ENCODE peak calls at places on chromosomes 7 and 10, in six cellular contexts. One of them, this sample, is unnamed.

GRCh38 chr10:27661511-27662286 is 83.9 kb downstream of the MKX start:
- DNase-seq in frontal cortex: no peak
- DNase-seq in astrocyte of the hippocampus: no peak
- DNase-seq in kidney: no peak
- DNase-seq in NCI-H1105: no peak
- DNase-seq in AG09309: no peak
- DNase-seq in this sample: no peak

GRCh38 chr10:15058689-15059088 is 14.9 kb downstream of the OLAH start:
- DNase-seq in frontal cortex: no peak
- DNase-seq in astrocyte of the hippocampus: no peak
- DNase-seq in kidney: no peak
- DNase-seq in NCI-H1105: no peak
- DNase-seq in AG09309: no peak
- DNase-seq in this sample: no peak

GRCh38 chr7:15753834-15754600 is 67.5 kb upstream of the MEOX2 start:
- DNase-seq in frontal cortex: no peak
- DNase-seq in astrocyte of the hippocampus: no peak
- DNase-seq in kidney: no peak
- DNase-seq in NCI-H1105: no peak
- DNase-seq in AG09309: peak
- DNase-seq in this sample: no peak

GRCh38 chr7:127905491-127906330 is 125.5 kb downstream of the LRRC4 start:
- DNase-seq in frontal cortex: no peak
- DNase-seq in astrocyte of the hippocampus: no peak
- DNase-seq in kidney: no peak
- DNase-seq in NCI-H1105: no peak
- DNase-seq in AG09309: no peak
- DNase-seq in this sample: no peak

GRCh38 chr10:59055046-59055445 is 121.4 kb upstream of the PHYHIPL start:
- DNase-seq in frontal cortex: no peak
- DNase-seq in astrocyte of the hippocampus: no peak
- DNase-seq in kidney: no peak
- DNase-seq in NCI-H1105: no peak
- DNase-seq in AG09309: no peak
- DNase-seq in this sample: no peak

GRCh38 chr7:8161398-8161828 is 100.6 kb downstream of the ICA1 start:
- DNase-seq in frontal cortex: no peak
- DNase-seq in astrocyte of the hippocampus: no peak
- DNase-seq in kidney: no peak
- DNase-seq in NCI-H1105: no peak
- DNase-seq in AG09309: no peak
- DNase-seq in this sample: no peak

GRCh38 chr10:126062132-126063032 is 166.0 kb downstream of the FANK1 start:
- DNase-seq in frontal cortex: peak
- DNase-seq in astrocyte of the hippocampus: peak
- DNase-seq in kidney: peak
- DNase-seq in NCI-H1105: no peak
- DNase-seq in AG09309: peak
- DNase-seq in this sample: no peak

GRCh38 chr10:101030492-101031127 is 319 bp downstream of the PDZD7 start:
- DNase-seq in frontal cortex: no peak
- DNase-seq in astrocyte of the hippocampus: no peak
- DNase-seq in kidney: no peak
- DNase-seq in NCI-H1105: no peak
- DNase-seq in AG09309: no peak
- DNase-seq in this sample: no peak

GRCh38 chr7:36985866-36986402 is 261.6 kb upstream of the AOAH start:
- DNase-seq in frontal cortex: no peak
- DNase-seq in astrocyte of the hippocampus: peak
- DNase-seq in kidney: no peak
- DNase-seq in NCI-H1105: peak
- DNase-seq in AG09309: no peak
- DNase-seq in this sample: no peak